ENCODE peak calls at places on chromosomes 3 and 15, in seven cellular contexts. K, O, G, S, C, D and J are unnamed samples.

GRCh38 chr15:82597815-82598214 is 49.3 kb downstream of the CPEB1 start:
- DNase-seq in S (no peak), K (no peak), G (no peak), O (no peak), D (no peak), C (no peak), J (no peak)

GRCh38 chr15:64105113-64105704 is 9.4 kb downstream of the SNX1 start:
- DNase-seq in C (no peak), G (no peak), O (no peak), K (no peak), D (no peak), S (peak; percentile 64), J (peak; percentile 70)

GRCh38 chr3:126350502-126351085 is 6.6 kb downstream of the KLF15 start:
- DNase-seq in K (no peak), S (peak; percentile 17), D (peak; percentile 36), C (no peak), G (no peak), O (no peak), J (peak; percentile 59)

GRCh38 chr3:107705046-107705445 is 182.3 kb downstream of the BBX start:
- DNase-seq in C (no peak), G (no peak), K (no peak), S (no peak), O (no peak), D (no peak), J (no peak)

GRCh38 chr15:73959012-73959581 is 32.8 kb downstream of the LOXL1 start:
- DNase-seq in K (no peak), O (no peak), G (no peak), D (peak; percentile 20), S (peak; percentile 3), C (no peak), J (peak; percentile 35)

GRCh38 chr3:194487289-194488006 is 646 bp upstream of the ATP13A3 start:
- DNase-seq in D (peak; percentile 83), S (peak; percentile 48), O (no peak), C (no peak), K (peak; percentile 66), G (peak; percentile 48), J (peak; percentile 74)

GRCh38 chr15:38040615-38041014 is 106.2 kb downstream of the TMCO5A start:
- DNase-seq in D (no peak), S (no peak), C (no peak), O (no peak), K (no peak), G (no peak), J (no peak)

GRCh38 chr15:41494190-41494921 is 682 bp downstream of the ITPKA start:
- DNase-seq in D (no peak), C (peak; percentile 73), G (peak; percentile 43), S (no peak), O (peak; percentile 17), K (peak; percentile 78), J (no peak)

GRCh38 chr3:69435274-69436262 is 49.7 kb upstream of the FRMD4B start:
- DNase-seq in S (no peak), G (no peak), O (no peak), D (no peak), C (no peak), K (no peak), J (no peak)

GRCh38 chr3:130894130-130894872 is 417 bp downstream of the ATP2C1 start:
- DNase-seq in O (peak; percentile 4), D (peak; percentile 75), C (peak; percentile 2), G (peak; percentile 32), K (peak; percentile 75), S (peak; percentile 42), J (peak; percentile 67)

GRCh38 chr15:31427411-31427810 is 100.8 kb downstream of the KLF13 start:
- DNase-seq in S (no peak), K (no peak), C (no peak), O (no peak), D (no peak), G (no peak), J (no peak)

GRCh38 chr3:39362812-39363211 is 20.4 kb upstream of the SLC25A38 start:
- DNase-seq in S (no peak), G (no peak), O (no peak), K (no peak), D (no peak), C (no peak), J (no peak)

GRCh38 chr3:135136361-135137100 is 341.5 kb downstream of the EPHB1 start:
- DNase-seq in S (no peak), G (no peak), C (no peak), O (no peak), K (peak; percentile 25), D (no peak), J (no peak)

GRCh38 chr3:126781406-126781805 is 77.4 kb downstream of the CHCHD6 start:
- DNase-seq in O (no peak), D (no peak), K (peak; percentile 48), S (no peak), G (no peak), C (no peak), J (no peak)

GRCh38 chr3:114178770-114179368 is at the start of gene DRD3:
- DNase-seq in S (no peak), C (no peak), D (no peak), G (no peak), O (no peak), K (no peak), J (no peak)

GRCh38 chr15:49627407-49627877 is 6.6 kb downstream of the DTWD1 start:
- DNase-seq in D (no peak), C (peak; percentile 30), O (peak; percentile 2), K (no peak), G (no peak), S (no peak), J (no peak)

GRCh38 chr3:55860040-55860439 is 372.9 kb upstream of the WNT5A start:
- DNase-seq in S (no peak), O (no peak), C (no peak), K (no peak), D (no peak), G (no peak), J (no peak)

GRCh38 chr3:194271459-194272035 is 79.6 kb downstream of the CPN2 start:
- DNase-seq in S (no peak), D (no peak), K (no peak), O (no peak), C (no peak), G (no peak), J (no peak)

GRCh38 chr3:112346491-112347122 is 13.7 kb downstream of the CD200 start:
- DNase-seq in C (no peak), S (no peak), K (no peak), D (no peak), O (no peak), G (no peak), J (no peak)

GRCh38 chr3:71063768-71064287 is 519.7 kb downstream of the FOXP1 start:
- DNase-seq in C (peak; percentile 49), K (peak; percentile 53), G (no peak), D (peak; percentile 61), O (no peak), S (peak; percentile 45), J (no peak)

GRCh38 chr3:151460774-151461450 is at the start of gene IGSF10:
- DNase-seq in K (peak; percentile 32), G (peak; percentile 29), D (peak; percentile 72), S (peak; percentile 46), C (no peak), O (peak; percentile 53), J (no peak)

DNA sequence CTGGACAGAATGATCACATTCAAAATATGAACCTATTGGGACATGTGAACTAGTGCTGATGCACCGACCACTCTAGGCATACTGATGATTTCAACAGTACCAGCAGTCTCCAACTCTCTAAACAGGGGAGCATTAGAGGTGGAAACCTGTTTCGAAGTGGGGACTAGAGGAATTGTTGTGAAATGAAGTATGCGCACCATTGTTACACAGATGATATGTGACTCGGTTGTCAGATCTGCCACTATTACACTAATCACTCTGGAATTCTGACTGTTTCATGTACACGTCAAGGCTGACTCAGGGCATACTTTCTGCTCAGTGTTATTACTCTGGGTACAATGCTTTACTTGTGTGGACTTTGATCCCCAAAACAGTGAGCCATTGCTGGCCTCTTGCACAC is 198.2 kb upstream of the UBE2E2 start:
- DNase-seq in S (no peak), D (no peak), O (peak; percentile 15), C (peak; percentile 31), G (no peak), K (no peak), J (no peak)
- TF ChIP-seq EP300 in S (no peak), D (no peak), O (no peak), C (no peak), G (no peak), K (no peak), J (no peak)

GRCh38 chr3:14402304-14402811 is at the start of gene SLC6A6:
- DNase-seq in G (peak; percentile 98), C (peak; percentile 95), D (peak; percentile 97), O (peak; percentile 91), S (peak; percentile 95), K (peak; percentile 96), J (peak; percentile 97)
- TF ChIP-seq EP300 in G (no peak), C (no peak), D (no peak), O (no peak), S (no peak), K (no peak), J (no peak)

DNA sequence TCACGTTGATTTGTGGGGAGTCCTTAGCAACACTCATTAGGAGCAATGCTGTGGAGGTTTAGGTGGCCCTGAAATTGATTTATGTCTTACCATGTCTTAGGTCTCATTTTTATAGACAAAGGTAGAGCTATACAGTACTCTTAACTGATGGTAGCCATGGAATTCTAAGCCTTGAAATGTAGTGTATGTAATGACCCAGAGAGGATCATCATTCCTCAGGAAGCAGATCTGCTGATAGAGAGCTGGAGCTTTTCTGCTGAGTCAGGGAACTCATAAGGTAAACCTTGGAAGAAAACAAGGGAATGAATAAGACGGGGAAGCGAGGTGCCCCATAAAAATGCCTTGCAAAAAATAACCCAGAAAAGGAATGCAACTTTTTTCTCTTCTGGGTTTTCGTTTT is 34.0 kb upstream of the ZNF639 start:
- DNase-seq in C (no peak), O (no peak), S (no peak), G (no peak), D (no peak), K (no peak), J (no peak)
- TF ChIP-seq EP300 in C (no peak), O (no peak), S (no peak), G (no peak), D (no peak), K (no peak), J (no peak)

GRCh38 chr3:60169755-60170154 is 1081.5 kb downstream of the FHIT start:
- DNase-seq in K (no peak), S (no peak), O (no peak), G (no peak), C (no peak), D (no peak), J (no peak)
- TF ChIP-seq EP300 in K (no peak), S (no peak), O (no peak), G (no peak), C (no peak), D (no peak), J (no peak)

DNA sequence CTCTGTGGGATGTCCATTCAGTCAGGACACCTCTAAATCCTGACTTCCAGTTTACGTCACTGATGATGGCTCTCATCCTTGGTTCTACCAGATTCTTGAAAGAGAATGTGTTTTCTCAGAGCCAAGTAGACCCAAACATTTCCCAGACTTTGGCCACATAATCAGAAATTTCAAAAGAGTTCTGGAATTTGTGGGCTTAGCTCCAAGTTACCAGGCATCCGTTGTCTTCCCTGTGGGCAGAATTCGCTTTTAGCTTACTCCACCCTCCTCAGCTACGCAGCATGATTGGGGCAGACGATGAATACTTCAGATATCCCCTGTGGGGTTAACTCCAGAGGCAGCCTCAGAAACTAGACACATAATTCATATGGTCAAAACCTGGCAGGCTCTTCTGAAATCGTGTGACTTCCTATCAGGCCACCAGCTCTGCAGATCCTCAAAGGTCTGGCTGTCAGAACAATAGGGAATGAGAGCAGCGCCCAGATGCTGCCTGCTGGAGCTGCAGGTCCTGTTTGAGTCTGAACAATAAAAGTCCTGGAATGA is 30.6 kb downstream of the CRTC3 start:
- DNase-seq in O (no peak), C (no peak), D (peak; percentile 76), G (no peak), K (peak; percentile 66), S (peak; percentile 46), J (peak; percentile 89)
- TF ChIP-seq EP300 in O (no peak), C (no peak), D (no peak), G (peak; percentile 49), K (peak; percentile 91), S (no peak), J (peak; percentile 53)